ENCODE peak calls at places on chromosomes 16 and 17, in five cellular contexts. Y is activated CD8-positive, alpha-beta T cell treated with anti-CD3 and anti-CD28 coated beads for 36 hours; T is activated CD4-positive, alpha-beta memory T cell treated with anti-CD3 and anti-CD28 coated beads for 36 hours; E is mesenchymal stem cell; D is T47D. W is an unnamed sample.

GRCh38 chr17:4550534-4551039 is 4.6 kb downstream of the MYBBP1A start:
- DNase-seq in E (no peak), Y (no peak), T (no peak), D (no peak), W (no peak)

GRCh38 chr16:75272097-75272548 is 20.7 kb upstream of the BCAR1 start:
- DNase-seq in D (no peak), E (peak), T (no peak), Y (no peak), W (no peak)

GRCh38 chr17:64022631-64023063 is 2.2 kb upstream of the ICAM2 start:
- DNase-seq in D (no peak), T (peak), Y (no peak), E (no peak), W (no peak)

GRCh38 chr17:68292689-68293040 is 1.4 kb downstream of the ARSG start:
- DNase-seq in T (no peak), D (no peak), Y (no peak), E (no peak), W (no peak)

GRCh38 chr17:47280072-47280811 is 26.6 kb downstream of the ITGB3 start:
- DNase-seq in E (peak), T (no peak), Y (no peak), D (no peak), W (peak)

GRCh38 chr16:26957283-26957859 is 109.4 kb upstream of the C16orf82 start:
- DNase-seq in Y (no peak), D (no peak), T (no peak), E (no peak), W (no peak)

GRCh38 chr16:88773812-88774291 is 11.2 kb downstream of the PIEZO1 start:
- DNase-seq in E (peak), Y (no peak), T (peak), D (peak), W (peak)

GRCh38 chr17:75891022-75891604 is 5.6 kb downstream of the TRIM65 start:
- DNase-seq in E (no peak), D (no peak), Y (no peak), T (no peak), W (no peak)

GRCh38 chr17:28527859-28528258 is 21.7 kb downstream of the FOXN1 start:
- DNase-seq in D (peak), E (no peak), Y (no peak), T (no peak), W (no peak)

GRCh38 chr16:50202926-50203624 is 50.0 kb downstream of the TENT4B start:
- DNase-seq in E (peak), Y (no peak), T (no peak), D (peak), W (peak)

GRCh38 chr16:70803354-70803753 is 2.4 kb upstream of the VAC14 start:
- DNase-seq in T (no peak), E (no peak), D (no peak), Y (no peak), W (peak)

GRCh38 chr17:3732171-3732570 is 8.5 kb downstream of the HASPIN start:
- DNase-seq in T (no peak), Y (no peak), D (no peak), E (peak), W (peak)

GRCh38 chr16:88302666-88303065 is 80.1 kb upstream of the ZNF469 start:
- DNase-seq in D (no peak), T (no peak), E (no peak), Y (no peak), W (no peak)

GRCh38 chr16:68786685-68787418 is 49.8 kb downstream of the CDH1 start:
- DNase-seq in D (no peak), Y (no peak), E (peak), T (no peak), W (peak)

GRCh38 chr16:68737730-68738590 is 868 bp downstream of the CDH1 start:
- DNase-seq in D (peak), E (no peak), Y (peak), T (peak), W (no peak)

GRCh38 chr17:76075364-76076099 is 951 bp downstream of the GALR2 start:
- DNase-seq in Y (peak), T (peak), E (peak), D (peak), W (peak)

GRCh38 chr16:35636831-35637230 is 2177.4 kb downstream of the TP53TG3F start:
- DNase-seq in T (no peak), Y (no peak), E (no peak), D (no peak), W (no peak)

GRCh38 chr16:53498984-53499383 is 4.0 kb downstream of the AKTIP start:
- DNase-seq in E (no peak), D (no peak), T (no peak), Y (no peak), W (no peak)

GRCh38 chr17:56679148-56679766 is 85.8 kb downstream of the NOG start:
- DNase-seq in T (no peak), D (peak), E (peak), Y (peak), W (peak)

GRCh38 chr17:42596386-42596785 is 12.8 kb downstream of the RETREG3 start:
- DNase-seq in T (no peak), Y (no peak), D (peak), E (no peak), W (no peak)

GRCh38 chr16:84044108-84044488 is 1.5 kb upstream of the SLC38A8 start:
- DNase-seq in T (no peak), Y (peak), E (peak), D (peak), W (peak)

GRCh38 chr17:9538626-9539025 is 37.0 kb downstream of the STX8 start:
- DNase-seq in D (no peak), E (no peak), Y (no peak), T (no peak), W (no peak)

W was measured in fibroblast of villous mesenchyme.